ENCODE peak calls at places on chromosomes 11 and 22, in six cellular contexts. N is left lobe of liver, R is GM12865, P is germinal center, K is ACHN, V is brain microvascular endothelial cell. O is an unnamed sample.

GRCh38 chr11:72239296-72239848 is 4.6 kb downstream of the PHOX2A start:
- DNase-seq in N (no peak), R (peak; percentile 55), P (no peak), K (peak; percentile 33), V (no peak), O (peak; percentile 84)

GRCh38 chr11:76266269-76266668 is 60.0 kb upstream of the WNT11 start:
- DNase-seq in N (no peak), R (no peak), P (no peak), K (peak; percentile 36), V (peak; percentile 77), O (no peak)

GRCh38 chr11:115437902-115438575 is 66.2 kb downstream of the CADM1 start:
- DNase-seq in N (no peak), R (no peak), P (no peak), K (no peak), V (no peak), O (no peak)

GRCh38 chr11:113729456-113729855 is 23.3 kb upstream of the TMPRSS5 start:
- DNase-seq in N (no peak), R (no peak), P (no peak), K (no peak), V (no peak), O (no peak)

GRCh38 chr11:104584823-104585222 is 313.4 kb downstream of the CASP12 start:
- DNase-seq in N (no peak), R (no peak), P (no peak), K (no peak), V (no peak), O (no peak)

GRCh38 chr22:36433318-36434231 is 45.8 kb upstream of the MYH9 start:
- DNase-seq in N (no peak), R (no peak), P (no peak), K (no peak), V (no peak), O (no peak)

GRCh38 chr11:3950996-3951662 is 95.7 kb downstream of the STIM1 start:
- DNase-seq in N (no peak), R (no peak), P (no peak), K (no peak), V (peak; percentile 90), O (no peak)

GRCh38 chr11:78798567-78799170 is 224.0 kb upstream of the NARS2 start:
- DNase-seq in N (peak; percentile 63), R (peak; percentile 63), P (peak; percentile 45), K (peak; percentile 52), V (peak; percentile 54), O (peak; percentile 60)

O was measured in GM13976.